ENCODE peak calls at places on chromosomes 7 and 10, in four cellular contexts. One of them, this sample, is unnamed.

GRCh38 chr7:70446448-70447143 is 685.3 kb upstream of the GALNT17 start:
- DNase-seq in GM12878: no peak
- DNase-seq in HepG2: no peak
- DNase-seq in H1: no peak
- DNase-seq in this sample: peak

GRCh38 chr10:109961181-109962001 is 38.1 kb upstream of the XPNPEP1 start:
- DNase-seq in H1: no peak
- DNase-seq in HepG2: no peak
- DNase-seq in GM12878: no peak
- DNase-seq in this sample: peak

GRCh38 chr7:148204639-148205292 is 385.8 kb upstream of the C7orf33 start:
- DNase-seq in GM12878: no peak
- DNase-seq in H1: no peak
- DNase-seq in HepG2: no peak
- DNase-seq in this sample: no peak

GRCh38 chr10:5645944-5646617 is 20.3 kb downstream of the ASB13 start:
- DNase-seq in H1: no peak
- DNase-seq in GM12878: no peak
- DNase-seq in HepG2: no peak
- DNase-seq in this sample: no peak

GRCh38 chr10:58952747-58953466 is 223.5 kb upstream of the PHYHIPL start:
- DNase-seq in H1: no peak
- DNase-seq in HepG2: peak
- DNase-seq in GM12878: peak
- DNase-seq in this sample: peak

GRCh38 chr10:110431659-110432058 is 66.0 kb upstream of the DUSP5 start:
- DNase-seq in GM12878: no peak
- DNase-seq in H1: no peak
- DNase-seq in HepG2: no peak
- DNase-seq in this sample: no peak

GRCh38 chr10:93149761-93150160 is 76.1 kb downstream of the CYP26A1 start:
- DNase-seq in H1: no peak
- DNase-seq in GM12878: no peak
- DNase-seq in HepG2: no peak
- DNase-seq in this sample: no peak

GRCh38 chr7:75638607-75639070 is 100.1 kb downstream of the HIP1 start:
- DNase-seq in H1: no peak
- DNase-seq in GM12878: no peak
- DNase-seq in HepG2: no peak
- DNase-seq in this sample: peak

GRCh38 chr10:3430501-3430900 is 257.9 kb upstream of the PITRM1 start:
- DNase-seq in GM12878: no peak
- DNase-seq in HepG2: no peak
- DNase-seq in H1: no peak
- DNase-seq in this sample: no peak

GRCh38 chr7:44278451-44279161 is 46.8 kb downstream of the CAMK2B start:
- DNase-seq in HepG2: no peak
- DNase-seq in H1: no peak
- DNase-seq in GM12878: no peak
- DNase-seq in this sample: no peak

GRCh38 chr7:53485354-53485753 is 449.9 kb downstream of the POM121L12 start:
- DNase-seq in H1: no peak
- DNase-seq in GM12878: no peak
- DNase-seq in HepG2: no peak
- DNase-seq in this sample: no peak

GRCh38 chr10:122703483-122704448 is 4.1 kb upstream of the C10orf120 start:
- DNase-seq in HepG2: peak
- DNase-seq in H1: peak
- DNase-seq in GM12878: no peak
- DNase-seq in this sample: peak
- TF ChIP-seq SUZ12 in HepG2: no peak
- TF ChIP-seq SUZ12 in H1: no peak
- TF ChIP-seq SUZ12 in GM12878: no peak
- TF ChIP-seq SUZ12 in this sample: no peak

GRCh38 chr10:17416442-17417211 is 37.8 kb downstream of the ST8SIA6 start:
- DNase-seq in GM12878: no peak
- DNase-seq in H1: no peak
- DNase-seq in HepG2: no peak
- DNase-seq in this sample: no peak

GRCh38 chr10:17410907-17411306 is 43.5 kb downstream of the ST8SIA6 start:
- DNase-seq in H1: no peak
- DNase-seq in GM12878: no peak
- DNase-seq in HepG2: no peak
- DNase-seq in this sample: no peak

GRCh38 chr10:17409170-17409733 is 45.1 kb downstream of the ST8SIA6 start:
- DNase-seq in H1: no peak
- DNase-seq in GM12878: no peak
- DNase-seq in HepG2: peak
- DNase-seq in this sample: no peak

GRCh38 chr10:17415046-17415643 is 39.2 kb downstream of the ST8SIA6 start:
- DNase-seq in HepG2: no peak
- DNase-seq in GM12878: no peak
- DNase-seq in H1: no peak
- DNase-seq in this sample: no peak

DNA sequence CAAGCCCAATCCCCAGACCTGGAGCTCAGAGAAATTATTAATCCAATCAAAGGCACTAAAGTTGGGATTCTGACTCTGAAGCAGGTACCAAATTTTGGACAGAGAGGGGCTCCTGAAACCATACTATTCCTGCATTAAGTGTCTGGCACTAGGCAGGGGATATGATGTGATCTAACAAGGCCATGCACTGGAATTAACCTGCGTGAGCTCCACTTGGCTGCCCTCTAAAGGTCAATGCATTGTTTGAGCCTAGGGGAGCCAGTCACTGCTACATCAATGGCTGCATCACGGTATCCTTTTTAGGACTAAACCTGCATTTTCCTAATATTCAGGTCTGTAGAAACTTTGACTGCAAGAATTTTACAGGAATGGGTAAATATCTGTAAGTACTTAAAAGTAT is 42.1 kb downstream of the ST8SIA6 start:
- DNase-seq in HepG2: no peak
- DNase-seq in GM12878: no peak
- DNase-seq in H1: no peak
- DNase-seq in this sample: peak
- TF ChIP-seq SP1 in HepG2: no peak
- TF ChIP-seq SP1 in GM12878: no peak
- TF ChIP-seq SP1 in H1: no peak
- TF ChIP-seq SP1 in this sample: no peak

GRCh38 chr10:118522791-118523498 is 72.5 kb downstream of the PRLHR start:
- DNase-seq in GM12878: no peak
- DNase-seq in HepG2: no peak
- DNase-seq in H1: no peak
- DNase-seq in this sample: no peak

GRCh38 chr10:118523775-118524174 is 71.7 kb downstream of the PRLHR start:
- DNase-seq in HepG2: no peak
- DNase-seq in H1: no peak
- DNase-seq in GM12878: no peak
- DNase-seq in this sample: no peak

GRCh38 chr10:118521415-118522117 is 73.9 kb downstream of the PRLHR start:
- DNase-seq in H1: no peak
- DNase-seq in GM12878: no peak
- DNase-seq in HepG2: no peak
- DNase-seq in this sample: no peak

GRCh38 chr10:118518095-118518494 is 77.4 kb downstream of the PRLHR start:
- DNase-seq in H1: no peak
- DNase-seq in GM12878: no peak
- DNase-seq in HepG2: no peak
- DNase-seq in this sample: no peak

GRCh38 chr10:118520116-118520742 is 75.2 kb downstream of the PRLHR start:
- DNase-seq in GM12878: no peak
- DNase-seq in H1: no peak
- DNase-seq in HepG2: peak
- DNase-seq in this sample: no peak
- TF ChIP-seq SUZ12 in GM12878: no peak
- TF ChIP-seq SUZ12 in H1: no peak
- TF ChIP-seq SUZ12 in HepG2: no peak
- TF ChIP-seq SUZ12 in this sample: no peak

DNA sequence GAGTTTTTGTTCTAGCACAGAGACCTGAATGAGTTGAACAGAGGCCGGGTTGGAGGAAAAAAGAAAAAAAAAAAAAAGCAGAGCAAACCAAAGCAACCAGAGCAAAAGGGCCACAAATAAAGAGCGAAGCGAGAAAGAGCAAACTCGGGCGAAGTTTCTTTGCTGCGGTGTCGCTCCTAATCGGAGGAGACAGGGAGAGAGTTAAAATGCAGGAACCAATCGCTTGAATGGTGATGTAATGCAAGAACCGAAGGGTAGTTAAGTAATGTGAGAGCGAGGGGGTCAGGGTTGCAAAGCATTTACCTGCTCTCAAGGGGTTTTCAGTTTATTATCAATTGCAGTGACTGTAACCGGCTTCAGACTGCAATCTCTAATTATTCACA is 271.7 kb downstream of the TRIL start:
- DNase-seq in HepG2: no peak
- DNase-seq in GM12878: no peak
- DNase-seq in H1: no peak
- DNase-seq in this sample: peak
- TF ChIP-seq SP1 in HepG2: no peak
- TF ChIP-seq SP1 in GM12878: no peak
- TF ChIP-seq SP1 in H1: no peak
- TF ChIP-seq SP1 in this sample: no peak

GRCh38 chr7:122140918-122141317 is 3.1 kb downstream of the AASS start:
- DNase-seq in H1: no peak
- DNase-seq in GM12878: no peak
- DNase-seq in HepG2: no peak
- DNase-seq in this sample: no peak

GRCh38 chr7:122143751-122144711 is at the start of gene AASS:
- DNase-seq in HepG2: peak
- DNase-seq in H1: peak
- DNase-seq in GM12878: peak
- DNase-seq in this sample: peak

GRCh38 chr7:122145937-122146336 is 1.9 kb upstream of the AASS start:
- DNase-seq in HepG2: no peak
- DNase-seq in GM12878: no peak
- DNase-seq in H1: no peak
- DNase-seq in this sample: no peak

GRCh38 chr7:122148081-122148480 is 4.0 kb upstream of the AASS start:
- DNase-seq in HepG2: no peak
- DNase-seq in GM12878: no peak
- DNase-seq in H1: no peak
- DNase-seq in this sample: no peak

DNA sequence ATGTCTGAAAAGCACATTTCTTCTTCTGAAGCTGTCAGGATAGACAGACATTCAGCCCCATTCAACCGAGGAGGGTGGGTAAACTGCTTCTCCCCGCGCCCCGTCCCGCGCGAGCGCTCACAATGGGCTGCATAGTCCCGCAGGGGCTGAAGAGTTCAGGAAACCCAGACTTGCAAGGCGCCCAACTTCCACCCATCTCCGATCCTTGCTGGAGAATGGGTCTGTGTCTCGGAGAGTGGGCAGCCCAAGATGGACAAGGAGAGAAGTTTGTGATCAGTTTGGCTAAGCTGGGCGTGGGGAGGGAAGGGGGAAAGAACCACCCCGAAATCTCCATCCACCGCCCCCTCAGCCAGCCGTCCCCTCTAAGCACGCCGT is 686 bp downstream of the AASS start:
- DNase-seq in HepG2: no peak
- DNase-seq in H1: no peak
- DNase-seq in GM12878: no peak
- DNase-seq in this sample: peak
- TF ChIP-seq SUZ12 in HepG2: no peak
- TF ChIP-seq SUZ12 in H1: no peak
- TF ChIP-seq SUZ12 in GM12878: no peak
- TF ChIP-seq SUZ12 in this sample: no peak

GRCh38 chr7:15783971-15784693 is 97.6 kb upstream of the MEOX2 start:
- DNase-seq in H1: no peak
- DNase-seq in HepG2: no peak
- DNase-seq in GM12878: no peak
- DNase-seq in this sample: no peak
- TF ChIP-seq SP1 in H1: no peak
- TF ChIP-seq SP1 in HepG2: no peak
- TF ChIP-seq SP1 in GM12878: no peak
- TF ChIP-seq SP1 in this sample: no peak